ENCODE peak calls at places on chromosomes 12 and 14, in five cellular contexts. B is GM12878, C is neural progenitor cell, N is mesendoderm, H is hepatocyte. R is an unnamed sample.
A peak's percentile ranks its signal among the peaks of the same experiment; 100 is the strongest.

GRCh38 chr12:50932787-50933280 is 19.5 kb upstream of the HIGD1C start:
- DNase-seq in C (no peak), N (no peak), B (no peak), H (peak; percentile 31), R (no peak)

GRCh38 chr12:128808651-128809050 is 15.1 kb downstream of the SLC15A4 start:
- DNase-seq in H (no peak), B (no peak), N (no peak), C (no peak), R (no peak)

GRCh38 chr12:120199595-120200306 is 1.2 kb downstream of the RPLP0 start:
- DNase-seq in C (no peak), B (no peak), N (no peak), H (no peak), R (peak; percentile 98)

GRCh38 chr14:41235466-41235865 is 371.2 kb upstream of the LRFN5 start:
- DNase-seq in C (no peak), H (no peak), N (no peak), B (no peak), R (no peak)

GRCh38 chr12:69998922-69999321 is 173.9 kb downstream of the MYRFL start:
- DNase-seq in N (no peak), C (no peak), H (no peak), B (no peak), R (no peak)

GRCh38 chr12:131067993-131068942 is 114.6 kb downstream of the ADGRD1 start:
- DNase-seq in N (no peak), C (no peak), H (no peak), B (no peak), R (no peak)

GRCh38 chr12:29574500-29574899 is 77.0 kb upstream of the OVCH1 start:
- DNase-seq in B (no peak), H (no peak), N (no peak), C (no peak), R (no peak)

GRCh38 chr12:82329508-82329907 is 28.7 kb downstream of the CCDC59 start:
- DNase-seq in N (no peak), C (peak; percentile 79), B (no peak), H (peak; percentile 4), R (no peak)

GRCh38 chr12:64469455-64470142 is 17.7 kb downstream of the TBK1 start:
- DNase-seq in C (no peak), N (no peak), H (no peak), B (no peak), R (no peak)

GRCh38 chr12:64470507-64470906 is 18.6 kb downstream of the TBK1 start:
- DNase-seq in B (no peak), C (no peak), H (no peak), N (no peak), R (no peak)

GRCh38 chr12:64476844-64477243 is 24.9 kb downstream of the TBK1 start:
- DNase-seq in B (no peak), N (no peak), C (no peak), H (no peak), R (no peak)

GRCh38 chr12:64475518-64475917 is 23.6 kb downstream of the TBK1 start:
- DNase-seq in C (no peak), H (no peak), B (no peak), N (no peak), R (no peak)

DNA sequence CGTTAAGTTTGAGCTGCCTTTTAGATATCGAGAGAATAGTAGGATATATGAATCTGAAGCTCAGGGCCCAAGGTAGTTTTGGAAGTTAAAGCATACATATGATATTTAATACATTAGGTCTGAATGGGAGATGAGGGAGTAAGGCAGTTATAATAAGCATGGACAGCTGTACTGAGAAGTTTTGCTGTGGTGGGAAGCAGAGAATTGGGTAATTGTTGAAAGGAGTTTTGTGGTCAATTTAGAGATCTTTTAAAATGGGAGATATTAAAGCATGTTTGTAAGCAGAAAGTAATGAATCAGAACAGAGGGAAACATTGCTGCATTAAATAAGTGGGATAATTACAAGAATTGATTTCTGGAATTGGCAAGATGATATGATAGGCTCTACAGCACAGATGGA is 21.3 kb downstream of the TBK1 start:
- DNase-seq in N (no peak), H (no peak), C (no peak), B (no peak), R (no peak)
- H3K79me2 ChIP-seq in N (no peaks in the 10 kb centered on the region), H (peaks cover 16% of the 10 kb centered on the region), C (peaks cover 25% of the 10 kb centered on the region), B (peaks cover 4% of the 10 kb centered on the region), R (peaks cover 8% of the 10 kb centered on the region)

GRCh38 chr12:95532851-95533250 is 18.4 kb downstream of the USP44 start:
- DNase-seq in N (no peak), B (no peak), C (no peak), H (peak; percentile 23), R (peak; percentile 27)
- H3K27ac ChIP-seq in N (no peak overlapping the region), B (no peak overlapping the region), C (no peak overlapping the region), H (no peak overlapping the region), R (no peak overlapping the region)

DNA sequence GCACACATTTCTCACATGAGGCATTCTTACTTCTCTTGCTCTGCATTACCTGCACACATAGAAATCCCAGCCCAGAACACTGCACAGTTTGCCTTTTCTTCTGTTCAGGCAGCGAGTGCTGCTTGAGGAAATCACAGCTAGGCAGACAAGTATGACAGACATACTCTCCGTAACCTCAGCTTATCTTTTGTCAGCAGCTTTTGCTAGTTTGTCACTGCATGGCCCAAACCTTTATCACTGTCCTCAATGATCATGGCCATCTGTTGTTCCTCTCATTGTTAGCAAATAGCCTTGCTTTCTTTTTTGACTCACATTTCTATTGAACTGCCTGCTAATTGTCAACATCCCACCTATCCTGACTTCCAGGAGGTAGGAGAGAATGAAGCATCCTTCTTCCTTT is 5.3 kb downstream of the ZNF10 start:
- DNase-seq in N (no peak), B (no peak), H (no peak), C (no peak), R (no peak)
- H3K79me2 ChIP-seq in N (no peaks in the 10 kb centered on the region), B (no peaks in the 10 kb centered on the region), H (peaks cover 23% of the 10 kb centered on the region), C (peaks cover 55% of the 10 kb centered on the region), R (no peaks in the 10 kb centered on the region)

GRCh38 chr14:91010153-91010533 is 50.3 kb downstream of the RPS6KA5 start:
- DNase-seq in B (no peak), C (no peak), N (no peak), H (no peak), R (no peak)

GRCh38 chr14:91005716-91006115 is 54.7 kb downstream of the RPS6KA5 start:
- DNase-seq in H (no peak), B (no peak), N (no peak), C (no peak), R (no peak)

GRCh38 chr14:91012050-91012449 is 48.4 kb downstream of the RPS6KA5 start:
- DNase-seq in N (no peak), C (no peak), B (no peak), H (no peak), R (no peak)

GRCh38 chr14:91009501-91010152 is 50.8 kb downstream of the RPS6KA5 start:
- DNase-seq in N (no peak), B (peak; percentile 85), H (no peak), C (no peak), R (no peak)

DNA sequence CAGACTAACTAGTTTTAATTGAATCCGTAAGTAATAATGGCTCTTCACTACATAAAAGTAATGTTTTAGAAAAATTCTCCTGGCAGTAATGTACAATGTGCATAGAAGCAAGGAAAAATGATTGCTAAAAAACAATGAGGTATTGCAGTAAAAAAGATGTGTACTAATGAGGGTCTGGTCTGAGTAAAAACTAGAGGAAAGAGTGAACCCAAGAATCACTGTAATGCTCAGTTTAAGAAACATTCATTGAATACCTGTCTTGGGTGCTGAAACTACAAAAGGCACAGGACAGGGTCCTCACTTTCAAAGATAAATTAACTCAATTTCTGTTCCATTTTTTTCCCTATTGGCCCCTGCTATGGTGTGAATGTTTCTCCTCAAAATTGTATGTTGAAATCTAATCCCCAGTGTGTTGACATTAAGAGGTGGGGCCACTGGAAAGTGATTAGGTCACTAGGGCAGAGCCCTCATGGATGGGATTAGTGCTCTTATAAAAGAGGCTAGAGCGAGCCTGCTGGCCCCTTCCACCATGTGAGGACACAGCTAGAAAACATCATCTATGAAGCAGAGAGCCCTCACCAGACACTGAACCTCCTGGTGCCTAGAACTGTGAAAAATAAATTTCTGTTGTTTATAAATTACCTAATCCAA is 51.6 kb downstream of the RPS6KA5 start:
- DNase-seq in C (peak; percentile 26), B (no peak), N (no peak), H (no peak), R (no peak)
- H3K27ac ChIP-seq in C (no peak overlapping the region), B (peak overlapping the region; percentile 78), N (no peak overlapping the region), H (no peak overlapping the region), R (no peak overlapping the region)

GRCh38 chr12:19436931-19437330 is 2.4 kb upstream of the AEBP2 start:
- DNase-seq in N (no peak), H (no peak), B (no peak), C (no peak), R (no peak)

GRCh38 chr12:19432309-19433170 is 6.8 kb upstream of the AEBP2 start:
- DNase-seq in B (no peak), N (no peak), H (no peak), C (no peak), R (no peak)

GRCh38 chr12:19435831-19436497 is 3.3 kb upstream of the AEBP2 start:
- DNase-seq in C (no peak), B (no peak), N (peak; percentile 42), H (no peak), R (no peak)

GRCh38 chr12:19431407-19432308 is 7.6 kb upstream of the AEBP2 start:
- DNase-seq in H (no peak), N (peak; percentile 93), C (no peak), B (peak; percentile 30), R (peak; percentile 70)

GRCh38 chr12:19434538-19434937 is 4.8 kb upstream of the AEBP2 start:
- DNase-seq in H (no peak), B (no peak), N (no peak), C (no peak), R (no peak)
- H3K79me2 ChIP-seq in H (no peaks in the 10 kb centered on the region), B (no peaks in the 10 kb centered on the region), N (no peaks in the 10 kb centered on the region), C (no peaks in the 10 kb centered on the region), R (no peaks in the 10 kb centered on the region)

GRCh38 chr14:102770910-102771543 is 6.2 kb upstream of the TRAF3 start:
- DNase-seq in C (no peak), N (no peak), B (no peak), H (no peak), R (no peak)
- H3K27ac ChIP-seq in C (no peak overlapping the region), N (no peak overlapping the region), B (no peak overlapping the region), H (no peak overlapping the region), R (no peak overlapping the region)

GRCh38 chr12:47814539-47815170 is 5.0 kb downstream of the HDAC7 start:
- DNase-seq in B (no peak), H (no peak), N (no peak), C (no peak), R (no peak)
- H3K79me2 ChIP-seq in B (peaks cover 33% of the 10 kb centered on the region), H (peaks cover 92% of the 10 kb centered on the region), N (peaks cover 89% of the 10 kb centered on the region), C (peaks cover 75% of the 10 kb centered on the region), R (peaks cover 87% of the 10 kb centered on the region)

R was measured in fibroblast of lung.